ENCODE peak calls at places on chromosomes 12 and 14, in six cellular contexts. U is nephron progenitor cell, O is fibroblast of mammary gland, N is kidney, K is left ventricle myocardium inferior, S is activated B cell treated with CpG ODN at 0.5 μM for 24 hours. R is an unnamed sample.

GRCh38 chr14:23067847-23068791 is 10.8 kb upstream of the CDH24 start:
- DNase-seq in N (peak; percentile 52), K (no peak), O (no peak), U (no peak), S (no peak), R (no peak)

GRCh38 chr14:102694530-102695171 is 82.6 kb upstream of the TRAF3 start:
- DNase-seq in U (peak; percentile 64), O (peak; percentile 79), N (no peak), S (no peak), K (no peak), R (no peak)

GRCh38 chr12:100733817-100734593 is 60.6 kb upstream of the ANO4 start:
- DNase-seq in N (no peak), S (no peak), O (peak; percentile 63), K (no peak), U (no peak), R (no peak)

GRCh38 chr12:29200586-29200985 is 51.5 kb downstream of the FAR2 start:
- DNase-seq in S (no peak), U (no peak), O (no peak), K (no peak), N (no peak), R (no peak)

GRCh38 chr12:52446346-52447045 is 5.5 kb downstream of the KRT6B start:
- DNase-seq in O (no peak), U (no peak), N (no peak), K (no peak), S (no peak), R (no peak)

GRCh38 chr14:102805941-102806340 is 28.7 kb downstream of the TRAF3 start:
- DNase-seq in O (no peak), K (no peak), N (no peak), U (no peak), S (no peak), R (no peak)

GRCh38 chr12:68198490-68199086 is 27.0 kb downstream of the IL26 start:
- DNase-seq in K (no peak), U (no peak), O (no peak), N (no peak), S (no peak), R (no peak)

GRCh38 chr12:63919758-63920157 is 75.3 kb downstream of the SRGAP1 start:
- DNase-seq in K (no peak), U (no peak), O (no peak), N (no peak), S (no peak), R (no peak)

GRCh38 chr12:16609140-16609539 is 3.2 kb upstream of the LMO3 start:
- DNase-seq in U (no peak), K (no peak), O (no peak), S (no peak), N (no peak), R (no peak)

GRCh38 chr14:100786131-100786530 is 39.8 kb upstream of the MEG3 start:
- DNase-seq in S (no peak), N (peak; percentile 54), K (no peak), U (no peak), O (no peak), R (no peak)

GRCh38 chr12:94277426-94278000 is 129.1 kb downstream of the PLXNC1 start:
- DNase-seq in O (peak; percentile 79), U (no peak), N (no peak), K (no peak), S (no peak), R (no peak)

GRCh38 chr12:124480469-124481256 is 86.7 kb downstream of the NCOR2 start:
- DNase-seq in N (peak; percentile 96), K (peak; percentile 56), O (peak; percentile 78), S (no peak), U (no peak), R (peak; percentile 90)

GRCh38 chr12:4284306-4284705 is 10.7 kb downstream of the CCND2 start:
- DNase-seq in N (no peak), O (no peak), U (no peak), S (no peak), K (no peak), R (no peak)

GRCh38 chr12:104522985-104523719 is 66.4 kb downstream of the CHST11 start:
- DNase-seq in K (no peak), N (no peak), U (no peak), O (no peak), S (no peak), R (no peak)

GRCh38 chr12:118164798-118165486 is 29.0 kb downstream of the PEBP1 start:
- DNase-seq in N (no peak), S (no peak), O (peak; percentile 38), K (no peak), U (peak; percentile 35), R (no peak)

GRCh38 chr14:47240755-47241437 is 434.5 kb downstream of the MDGA2 start:
- DNase-seq in O (no peak), K (no peak), U (no peak), N (no peak), S (no peak), R (no peak)

GRCh38 chr12:96386794-96387193 is 13.4 kb downstream of the CDK17 start:
- DNase-seq in U (no peak), O (no peak), S (no peak), N (no peak), K (no peak), R (no peak)

GRCh38 chr14:105999361-106000028 is 473.1 kb downstream of the TMEM121 start:
- DNase-seq in S (peak; percentile 25), U (peak; percentile 13), K (peak; percentile 40), N (peak; percentile 75), O (peak; percentile 41), R (no peak)

GRCh38 chr12:65876898-65877721 is 52.8 kb downstream of the HMGA2 start:
- DNase-seq in O (peak; percentile 61), U (peak; percentile 42), S (no peak), K (no peak), N (no peak), R (no peak)

GRCh38 chr12:22101749-22102243 is 55.8 kb downstream of the CMAS start:
- DNase-seq in S (no peak), U (no peak), N (no peak), O (peak; percentile 94), K (no peak), R (no peak)

GRCh38 chr12:28872654-28873268 is 276.3 kb upstream of the FAR2 start:
- DNase-seq in S (no peak), U (peak; percentile 67), K (no peak), O (peak; percentile 75), N (no peak), R (no peak)

GRCh38 chr12:107488666-107489065 is 196.9 kb upstream of the PWP1 start:
- DNase-seq in O (peak; percentile 87), U (no peak), S (no peak), K (no peak), N (no peak), R (no peak)

GRCh38 chr12:74337951-74338350 is 199.7 kb upstream of the ATXN7L3B start:
- DNase-seq in N (no peak), S (no peak), U (no peak), K (no peak), O (peak; percentile 70), R (no peak)

GRCh38 chr14:53723221-53723620 is 233.4 kb downstream of the BMP4 start:
- DNase-seq in O (no peak), U (no peak), N (no peak), S (no peak), K (no peak), R (no peak)

GRCh38 chr14:61839452-61839851 is 77.2 kb downstream of the SNAPC1 start:
- DNase-seq in K (no peak), U (no peak), N (no peak), S (no peak), O (peak; percentile 93), R (no peak)

DNA sequence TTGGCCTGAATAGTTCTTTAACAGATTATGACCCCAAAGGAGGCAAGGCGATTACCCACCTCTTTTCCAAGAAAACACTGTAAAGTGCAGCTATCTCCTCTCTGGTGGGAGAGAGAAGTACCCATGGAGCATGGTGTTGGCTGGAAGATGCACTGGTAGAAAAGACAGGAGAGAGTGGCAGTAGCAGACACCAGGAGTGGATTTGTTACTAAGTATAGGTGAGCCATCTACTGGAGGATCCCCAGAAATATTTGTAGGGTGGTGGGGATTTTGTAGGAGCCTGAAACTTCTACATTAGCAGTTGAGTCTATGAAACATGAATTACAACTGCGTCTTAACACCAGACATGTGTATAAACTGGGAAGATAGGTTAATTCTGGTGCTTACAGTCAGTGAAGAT is 148.0 kb downstream of the SLC38A4 start:
- DNase-seq in K (no peak), U (no peak), S (no peak), O (peak; percentile 53), N (no peak), R (no peak)
- TF ChIP-seq CTCF in K (peak; percentile 39), U (no peak), S (no peak), O (peak; percentile 38), N (no peak), R (no peak)

DNA sequence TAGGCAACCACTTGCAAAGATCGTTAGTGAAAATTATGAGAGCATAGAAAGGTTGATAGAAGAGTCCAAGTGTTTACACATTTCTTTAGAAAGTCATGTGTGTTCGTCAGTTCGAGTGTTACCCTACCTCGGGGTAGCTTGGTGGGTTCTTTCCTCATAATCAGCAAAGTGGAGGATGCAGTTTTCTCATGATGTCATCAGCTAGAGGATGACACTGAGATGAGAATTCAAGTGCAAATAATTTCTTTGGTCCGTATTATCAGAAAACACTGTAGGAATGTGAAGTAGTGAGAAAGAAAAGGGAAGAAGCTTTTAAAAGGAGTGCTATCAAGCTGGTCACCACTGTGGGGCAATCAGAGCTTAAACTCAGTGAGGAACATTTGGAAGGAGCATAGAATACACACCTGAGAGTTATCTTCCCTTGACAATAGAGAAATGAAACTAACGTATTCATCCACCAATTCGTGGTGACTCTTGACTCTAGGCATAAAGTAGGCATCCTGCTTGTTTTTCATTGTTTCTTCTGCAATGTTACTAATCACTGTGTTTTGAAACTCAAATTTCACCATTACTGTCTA is 1340.9 kb upstream of the TMEM132C start:
- DNase-seq in O (no peak), K (no peak), S (no peak), U (no peak), N (no peak), R (no peak)
- TF ChIP-seq CTCF in O (no peak), K (no peak), S (no peak), U (no peak), N (no peak), R (no peak)

GRCh38 chr12:30905483-30906009 is 21.0 kb upstream of the TSPAN11 start:
- DNase-seq in S (no peak), K (no peak), N (no peak), O (no peak), U (no peak), R (no peak)
- TF ChIP-seq CTCF in S (no peak), K (no peak), N (no peak), O (no peak), U (no peak), R (no peak)

DNA sequence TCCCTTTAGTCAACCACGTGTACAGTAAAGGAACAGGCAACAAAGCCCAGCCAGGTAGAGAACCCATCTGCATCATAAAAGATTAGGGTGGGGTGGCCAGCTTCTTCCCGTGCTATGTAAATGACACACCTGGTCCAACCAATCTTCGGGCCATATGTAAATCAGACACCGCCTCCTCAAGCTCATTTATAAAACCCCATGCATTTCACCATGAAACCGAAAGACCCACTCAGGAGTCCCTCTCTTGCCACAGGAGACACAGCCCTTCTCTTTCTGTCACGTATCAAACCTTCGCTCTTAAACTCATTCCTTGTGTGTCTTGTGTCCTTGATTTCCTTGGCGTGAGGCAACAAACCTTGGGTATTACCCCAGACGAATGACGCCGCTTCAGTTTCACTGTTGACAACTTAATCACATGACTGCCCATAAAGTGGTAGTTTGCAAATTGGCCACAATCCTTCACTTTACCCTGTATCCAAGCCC is 59.8 kb upstream of the TBPL2 start:
- DNase-seq in S (no peak), N (no peak), O (no peak), K (no peak), U (no peak), R (no peak)
- TF ChIP-seq CTCF in S (no peak), N (no peak), O (no peak), K (no peak), U (no peak), R (no peak)